ENCODE peak calls at places on chromosomes 3 and 15, in seven cellular contexts. H, A, Q, G, V, O and R are unnamed samples.

GRCh38 chr3:64677961-64678716 is 9.7 kb downstream of the ADAMTS9 start:
- DNase-seq in A (no peak), H (no peak), O (no peak), V (no peak), Q (no peak), G (no peak), R (no peak)

GRCh38 chr15:87604857-87605446 is 651.6 kb downstream of the NTRK3 start:
- DNase-seq in V (peak; percentile 17), A (peak; percentile 15), Q (no peak), G (no peak), O (no peak), H (no peak), R (no peak)

GRCh38 chr3:124592658-124593441 is 137.4 kb upstream of the UMPS start:
- DNase-seq in V (peak; percentile 87), H (peak; percentile 45), G (no peak), A (peak; percentile 22), O (no peak), Q (no peak), R (no peak)

GRCh38 chr3:29285356-29286070 is 4.6 kb downstream of the RBMS3 start:
- DNase-seq in V (peak; percentile 76), G (no peak), O (no peak), A (peak; percentile 25), Q (peak; percentile 71), H (no peak), R (no peak)

GRCh38 chr3:59081071-59081470 is 31.2 kb upstream of the CFAP20DC start:
- DNase-seq in G (no peak), A (no peak), Q (no peak), O (no peak), H (no peak), V (peak; percentile 39), R (no peak)

GRCh38 chr3:50194903-50195500 is 3.6 kb downstream of the GNAT1 start:
- DNase-seq in O (no peak), Q (no peak), G (no peak), V (no peak), A (peak; percentile 45), H (peak; percentile 82), R (no peak)

GRCh38 chr3:18046131-18046530 is 303.7 kb upstream of the TBC1D5 start:
- DNase-seq in G (no peak), A (no peak), Q (no peak), H (no peak), V (no peak), O (no peak), R (no peak)

GRCh38 chr3:147385059-147386012 is 21.0 kb downstream of the ZIC4 start:
- DNase-seq in A (no peak), O (no peak), H (peak; percentile 54), V (no peak), G (no peak), Q (no peak), R (no peak)

GRCh38 chr3:186075489-186075888 is 33.4 kb downstream of the ETV5 start:
- DNase-seq in O (no peak), G (no peak), Q (no peak), H (no peak), V (peak; percentile 38), A (no peak), R (no peak)

GRCh38 chr3:177578488-177578887 is 381.2 kb upstream of the TBL1XR1 start:
- DNase-seq in A (no peak), Q (no peak), V (no peak), G (no peak), O (no peak), H (no peak), R (no peak)

GRCh38 chr15:48555244-48555804 is 90.2 kb downstream of the FBN1 start:
- DNase-seq in G (no peak), V (no peak), O (no peak), H (no peak), A (no peak), Q (peak; percentile 51), R (no peak)

GRCh38 chr15:78929536-78930264 is 15.1 kb downstream of the CTSH start:
- DNase-seq in A (no peak), G (no peak), Q (no peak), V (no peak), O (no peak), H (no peak), R (no peak)

GRCh38 chr15:20340931-20341661 is 200.5 kb downstream of the GOLGA6L6 start:
- DNase-seq in V (peak; percentile 57), H (no peak), O (peak; percentile 97), A (peak; percentile 24), G (no peak), Q (peak; percentile 3), R (peak; percentile 84)

GRCh38 chr3:4750306-4751056 is 228.8 kb upstream of the BHLHE40 start:
- DNase-seq in O (no peak), Q (peak; percentile 91), G (no peak), V (peak; percentile 79), H (no peak), A (peak; percentile 25), R (no peak)

GRCh38 chr15:63503739-63504246 is 600 bp upstream of the USP3 start:
- DNase-seq in O (no peak), H (no peak), G (no peak), V (peak; percentile 83), A (peak; percentile 90), Q (peak; percentile 85), R (peak; percentile 88)

GRCh38 chr3:130950641-130951040 is 56.8 kb downstream of the ATP2C1 start:
- DNase-seq in Q (no peak), V (no peak), H (no peak), G (no peak), A (no peak), O (no peak), R (no peak)

GRCh38 chr3:133991209-133991608 is 38.5 kb downstream of the SLCO2A1 start:
- DNase-seq in H (no peak), A (no peak), Q (peak; percentile 41), G (no peak), O (no peak), V (peak; percentile 11), R (no peak)

GRCh38 chr3:107425033-107425432 is 47.8 kb downstream of the CCDC54 start:
- DNase-seq in O (no peak), G (no peak), Q (no peak), H (no peak), A (no peak), V (no peak), R (no peak)

GRCh38 chr15:77808077-77808476 is 175.4 kb upstream of the LINGO1 start:
- DNase-seq in O (no peak), Q (no peak), A (no peak), V (no peak), G (no peak), H (no peak), R (no peak)

GRCh38 chr3:118501152-118501551 is 533.5 kb downstream of the IGSF11 start:
- DNase-seq in A (no peak), V (peak; percentile 20), G (peak; percentile 23), O (no peak), H (peak; percentile 52), Q (peak; percentile 18), R (no peak)

GRCh38 chr3:78570482-78570881 is 1197.3 kb downstream of the ROBO1 start:
- DNase-seq in G (no peak), Q (no peak), A (no peak), H (no peak), O (no peak), V (no peak), R (no peak)

GRCh38 chr15:40498418-40498817 is 27.6 kb downstream of the CHST14 start:
- DNase-seq in H (no peak), V (no peak), G (no peak), Q (no peak), O (no peak), A (no peak), R (no peak)

GRCh38 chr3:71726106-71726505 is 904 bp upstream of the EIF4E3 start:
- DNase-seq in A (peak; percentile 78), H (no peak), G (no peak), Q (no peak), V (no peak), O (no peak), R (no peak)

DNA sequence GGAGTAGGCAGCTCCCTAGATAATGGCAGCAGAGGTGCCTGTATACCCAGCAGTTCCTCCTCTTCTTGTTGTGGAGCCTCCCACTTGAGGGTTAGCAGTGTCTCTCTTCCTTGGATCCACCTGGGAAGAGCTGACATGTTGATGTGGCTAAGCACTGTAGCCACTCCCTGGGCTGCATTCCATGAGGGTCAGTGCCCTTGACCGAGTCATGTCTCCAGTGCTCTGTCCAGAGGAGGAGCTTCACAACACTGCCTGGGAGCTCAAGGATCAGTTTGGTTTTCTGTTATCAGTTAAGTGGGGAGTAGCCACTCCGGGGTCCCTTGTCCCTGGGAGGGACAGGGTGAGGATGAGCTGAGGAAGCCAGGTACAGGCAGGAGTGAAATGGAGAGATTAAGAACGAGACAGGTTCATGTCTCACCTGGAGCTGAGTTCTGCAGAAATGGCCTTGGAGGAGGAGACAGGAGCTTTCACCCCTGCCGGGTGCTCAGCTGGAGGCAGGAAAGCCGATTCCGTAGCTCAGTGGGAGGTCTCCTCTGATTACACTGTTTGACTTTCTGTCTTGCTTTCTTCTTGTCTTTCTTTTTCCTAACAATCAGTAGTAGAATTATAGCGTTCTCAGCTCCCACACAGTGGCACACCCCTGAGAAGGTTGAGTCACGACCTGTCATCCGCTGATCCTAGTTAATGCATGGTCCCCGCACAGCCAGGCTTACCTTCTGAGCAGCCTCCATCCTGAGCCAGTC is 57.9 kb upstream of the SEC22A start:
- DNase-seq in H (no peak), Q (no peak), V (no peak), A (no peak), O (no peak), G (no peak), R (no peak)
- H3K36me3 ChIP-seq in H (peaks cover 8% of the 10 kb centered on the region), Q (peaks cover 13% of the 10 kb centered on the region), V (peaks cover 8% of the 10 kb centered on the region), A (no peaks in the 10 kb centered on the region), O (peaks cover 36% of the 10 kb centered on the region), G (no peaks in the 10 kb centered on the region), R (peaks cover 61% of the 10 kb centered on the region)

DNA sequence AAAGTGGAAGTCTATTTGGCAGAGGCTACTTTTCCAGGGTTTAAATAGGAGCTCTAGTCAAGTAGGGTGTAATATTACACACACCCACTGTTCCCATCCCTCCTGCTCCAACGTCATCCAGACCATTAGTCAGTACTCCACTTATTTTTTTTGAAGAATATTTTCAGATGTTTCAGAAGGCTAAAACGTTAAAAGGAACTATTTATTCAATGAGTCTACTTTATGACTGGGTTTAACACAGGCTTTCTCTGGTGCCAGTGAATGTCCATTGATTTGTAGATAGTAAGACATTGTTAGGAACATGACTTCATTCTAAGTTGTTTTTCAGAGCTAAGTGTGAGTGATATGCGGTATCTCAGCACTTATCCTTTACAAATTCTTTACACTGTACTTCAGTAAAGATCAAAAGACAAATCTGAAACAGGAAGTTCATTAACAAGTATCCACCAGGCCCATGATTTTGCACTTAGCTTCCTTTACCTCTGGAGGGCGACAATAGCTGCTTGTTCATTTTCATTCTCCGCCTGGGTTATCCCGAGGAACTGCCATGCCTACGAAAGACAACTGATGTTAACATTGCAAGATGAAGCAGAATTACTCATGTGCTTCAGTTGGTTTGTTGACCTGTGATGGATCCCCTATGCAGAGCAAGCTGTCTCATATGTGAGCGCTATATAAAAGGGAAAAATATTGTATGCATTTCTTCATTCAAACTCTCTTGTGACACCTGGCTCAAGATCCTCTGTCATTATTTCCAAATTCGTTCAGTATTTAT is 158.7 kb downstream of the USP13 start:
- DNase-seq in Q (peak; percentile 55), O (no peak), H (no peak), G (no peak), A (peak; percentile 52), V (peak; percentile 75), R (no peak)
- H3K27ac ChIP-seq in Q (no peak overlapping the region), O (no peak overlapping the region), H (no peak overlapping the region), G (peak overlapping the region; percentile 24), A (no peak overlapping the region), V (peak overlapping the region; percentile 33), R (no peak overlapping the region)

GRCh38 chr3:44969779-44970178 is 6.2 kb downstream of the ZDHHC3 start:
- DNase-seq in O (peak; percentile 32), V (no peak), Q (no peak), G (no peak), H (no peak), A (peak; percentile 31), R (no peak)
- H3K4me3 ChIP-seq in O (no peak overlapping the region), V (no peak overlapping the region), Q (no peak overlapping the region), G (no peak overlapping the region), H (no peak overlapping the region), A (no peak overlapping the region), R (no peak overlapping the region)

GRCh38 chr3:8552223-8552762 is 50.7 kb downstream of the LMCD1 start:
- DNase-seq in O (no peak), H (no peak), A (no peak), Q (no peak), G (no peak), V (no peak), R (no peak)
- H3K36me3 ChIP-seq in O (peaks cover 24% of the 10 kb centered on the region), H (no peaks in the 10 kb centered on the region), A (peaks cover 5% of the 10 kb centered on the region), Q (no peaks in the 10 kb centered on the region), G (no peaks in the 10 kb centered on the region), V (no peaks in the 10 kb centered on the region), R (peaks cover 74% of the 10 kb centered on the region)